ENCODE peak calls at places on chromosomes 16 and 17, in five cellular contexts. One of them, this sample, is unnamed.

GRCh38 chr17:144936-145670 is 7.7 kb downstream of the SCGB1C2 start:
- DNase-seq in AG08395: no peak
- DNase-seq in NCI-H1092 treated with DMSO at 0.1 percent for 48 hours: no peak
- DNase-seq in activated naive CD8-positive, alpha-beta T cell treated with anti-CD3 and anti-CD28 coated beads for 36 hours: no peak
- DNase-seq in body of pancreas: no peak
- DNase-seq in this sample: no peak

GRCh38 chr17:9240659-9241370 is 219.5 kb downstream of the NTN1 start:
- DNase-seq in AG08395: peak
- DNase-seq in NCI-H1092 treated with DMSO at 0.1 percent for 48 hours: no peak
- DNase-seq in activated naive CD8-positive, alpha-beta T cell treated with anti-CD3 and anti-CD28 coated beads for 36 hours: no peak
- DNase-seq in body of pancreas: peak
- DNase-seq in this sample: peak

GRCh38 chr16:22071352-22071923 is 20.9 kb upstream of the VWA3A start:
- DNase-seq in AG08395: no peak
- DNase-seq in NCI-H1092 treated with DMSO at 0.1 percent for 48 hours: no peak
- DNase-seq in activated naive CD8-positive, alpha-beta T cell treated with anti-CD3 and anti-CD28 coated beads for 36 hours: no peak
- DNase-seq in body of pancreas: no peak
- DNase-seq in this sample: peak

GRCh38 chr16:88810868-88811599 is 694 bp downstream of the APRT start:
- DNase-seq in AG08395: peak
- DNase-seq in NCI-H1092 treated with DMSO at 0.1 percent for 48 hours: peak
- DNase-seq in activated naive CD8-positive, alpha-beta T cell treated with anti-CD3 and anti-CD28 coated beads for 36 hours: peak
- DNase-seq in body of pancreas: peak
- DNase-seq in this sample: peak

GRCh38 chr17:78315355-78316114 is 44.3 kb downstream of the SOCS3 start:
- DNase-seq in AG08395: peak
- DNase-seq in NCI-H1092 treated with DMSO at 0.1 percent for 48 hours: no peak
- DNase-seq in activated naive CD8-positive, alpha-beta T cell treated with anti-CD3 and anti-CD28 coated beads for 36 hours: peak
- DNase-seq in body of pancreas: peak
- DNase-seq in this sample: peak

GRCh38 chr16:89320717-89321501 is 103.4 kb downstream of the ZNF778 start:
- DNase-seq in AG08395: peak
- DNase-seq in NCI-H1092 treated with DMSO at 0.1 percent for 48 hours: peak
- DNase-seq in activated naive CD8-positive, alpha-beta T cell treated with anti-CD3 and anti-CD28 coated beads for 36 hours: no peak
- DNase-seq in body of pancreas: peak
- DNase-seq in this sample: peak

GRCh38 chr17:14011740-14012405 is 57.4 kb upstream of the COX10 start:
- DNase-seq in AG08395: no peak
- DNase-seq in NCI-H1092 treated with DMSO at 0.1 percent for 48 hours: no peak
- DNase-seq in activated naive CD8-positive, alpha-beta T cell treated with anti-CD3 and anti-CD28 coated beads for 36 hours: no peak
- DNase-seq in body of pancreas: peak
- DNase-seq in this sample: peak

GRCh38 chr16:74842413-74842812 is 67.8 kb upstream of the FA2H start:
- DNase-seq in AG08395: no peak
- DNase-seq in NCI-H1092 treated with DMSO at 0.1 percent for 48 hours: no peak
- DNase-seq in activated naive CD8-positive, alpha-beta T cell treated with anti-CD3 and anti-CD28 coated beads for 36 hours: no peak
- DNase-seq in body of pancreas: no peak
- DNase-seq in this sample: no peak

GRCh38 chr16:54397190-54397835 is 110.7 kb upstream of the IRX3 start:
- DNase-seq in AG08395: peak
- DNase-seq in NCI-H1092 treated with DMSO at 0.1 percent for 48 hours: no peak
- DNase-seq in activated naive CD8-positive, alpha-beta T cell treated with anti-CD3 and anti-CD28 coated beads for 36 hours: no peak
- DNase-seq in body of pancreas: no peak
- DNase-seq in this sample: no peak

GRCh38 chr17:58096892-58097291 is 13.7 kb downstream of the DYNLL2 start:
- DNase-seq in AG08395: no peak
- DNase-seq in NCI-H1092 treated with DMSO at 0.1 percent for 48 hours: no peak
- DNase-seq in activated naive CD8-positive, alpha-beta T cell treated with anti-CD3 and anti-CD28 coated beads for 36 hours: no peak
- DNase-seq in body of pancreas: no peak
- DNase-seq in this sample: no peak

GRCh38 chr17:29059281-29059680 is 16.3 kb downstream of the PIPOX start:
- DNase-seq in AG08395: no peak
- DNase-seq in NCI-H1092 treated with DMSO at 0.1 percent for 48 hours: no peak
- DNase-seq in activated naive CD8-positive, alpha-beta T cell treated with anti-CD3 and anti-CD28 coated beads for 36 hours: no peak
- DNase-seq in body of pancreas: no peak
- DNase-seq in this sample: peak

GRCh38 chr16:57042157-57043111 is 49.9 kb upstream of the CPNE2 start:
- DNase-seq in AG08395: no peak
- DNase-seq in NCI-H1092 treated with DMSO at 0.1 percent for 48 hours: no peak
- DNase-seq in activated naive CD8-positive, alpha-beta T cell treated with anti-CD3 and anti-CD28 coated beads for 36 hours: peak
- DNase-seq in body of pancreas: no peak
- DNase-seq in this sample: no peak

GRCh38 chr16:74045539-74045938 is 251.1 kb upstream of the PSMD7 start:
- DNase-seq in AG08395: no peak
- DNase-seq in NCI-H1092 treated with DMSO at 0.1 percent for 48 hours: no peak
- DNase-seq in activated naive CD8-positive, alpha-beta T cell treated with anti-CD3 and anti-CD28 coated beads for 36 hours: no peak
- DNase-seq in body of pancreas: no peak
- DNase-seq in this sample: no peak

GRCh38 chr16:80480664-80481063 is 60.1 kb upstream of the DYNLRB2 start:
- DNase-seq in AG08395: no peak
- DNase-seq in NCI-H1092 treated with DMSO at 0.1 percent for 48 hours: no peak
- DNase-seq in activated naive CD8-positive, alpha-beta T cell treated with anti-CD3 and anti-CD28 coated beads for 36 hours: no peak
- DNase-seq in body of pancreas: no peak
- DNase-seq in this sample: no peak

GRCh38 chr17:77085916-77086432 is 54.8 kb upstream of the SEC14L1 start:
- DNase-seq in AG08395: no peak
- DNase-seq in NCI-H1092 treated with DMSO at 0.1 percent for 48 hours: peak
- DNase-seq in activated naive CD8-positive, alpha-beta T cell treated with anti-CD3 and anti-CD28 coated beads for 36 hours: no peak
- DNase-seq in body of pancreas: no peak
- DNase-seq in this sample: no peak

GRCh38 chr17:29007456-29008455 is 1.9 kb upstream of the SEZ6 start:
- DNase-seq in AG08395: peak
- DNase-seq in NCI-H1092 treated with DMSO at 0.1 percent for 48 hours: no peak
- DNase-seq in activated naive CD8-positive, alpha-beta T cell treated with anti-CD3 and anti-CD28 coated beads for 36 hours: no peak
- DNase-seq in body of pancreas: no peak
- DNase-seq in this sample: peak

GRCh38 chr16:20851601-20852000 is 45.3 kb downstream of the REXO5 start:
- DNase-seq in AG08395: peak
- DNase-seq in NCI-H1092 treated with DMSO at 0.1 percent for 48 hours: no peak
- DNase-seq in activated naive CD8-positive, alpha-beta T cell treated with anti-CD3 and anti-CD28 coated beads for 36 hours: no peak
- DNase-seq in body of pancreas: peak
- DNase-seq in this sample: peak

GRCh38 chr17:5362162-5362811 is 57.2 kb downstream of the NUP88 start:
- DNase-seq in AG08395: no peak
- DNase-seq in NCI-H1092 treated with DMSO at 0.1 percent for 48 hours: no peak
- DNase-seq in activated naive CD8-positive, alpha-beta T cell treated with anti-CD3 and anti-CD28 coated beads for 36 hours: no peak
- DNase-seq in body of pancreas: no peak
- DNase-seq in this sample: no peak

GRCh38 chr17:49390548-49391324 is 23.9 kb downstream of the PHB1 start:
- DNase-seq in AG08395: no peak
- DNase-seq in NCI-H1092 treated with DMSO at 0.1 percent for 48 hours: no peak
- DNase-seq in activated naive CD8-positive, alpha-beta T cell treated with anti-CD3 and anti-CD28 coated beads for 36 hours: no peak
- DNase-seq in body of pancreas: no peak
- DNase-seq in this sample: peak

GRCh38 chr17:57722704-57723043 is 22.4 kb downstream of the CCDC182 start:
- DNase-seq in AG08395: no peak
- DNase-seq in NCI-H1092 treated with DMSO at 0.1 percent for 48 hours: no peak
- DNase-seq in activated naive CD8-positive, alpha-beta T cell treated with anti-CD3 and anti-CD28 coated beads for 36 hours: no peak
- DNase-seq in body of pancreas: no peak
- DNase-seq in this sample: no peak

GRCh38 chr17:46764709-46765401 is 53.6 kb downstream of the WNT3 start:
- DNase-seq in AG08395: peak
- DNase-seq in NCI-H1092 treated with DMSO at 0.1 percent for 48 hours: peak
- DNase-seq in activated naive CD8-positive, alpha-beta T cell treated with anti-CD3 and anti-CD28 coated beads for 36 hours: no peak
- DNase-seq in body of pancreas: peak
- DNase-seq in this sample: peak

GRCh38 chr17:16150251-16150859 is 65.0 kb downstream of the NCOR1 start:
- DNase-seq in AG08395: no peak
- DNase-seq in NCI-H1092 treated with DMSO at 0.1 percent for 48 hours: no peak
- DNase-seq in activated naive CD8-positive, alpha-beta T cell treated with anti-CD3 and anti-CD28 coated beads for 36 hours: no peak
- DNase-seq in body of pancreas: no peak
- DNase-seq in this sample: peak

GRCh38 chr17:41322264-41322902 is 6.9 kb upstream of the KRTAP17-1 start:
- DNase-seq in AG08395: peak
- DNase-seq in NCI-H1092 treated with DMSO at 0.1 percent for 48 hours: peak
- DNase-seq in activated naive CD8-positive, alpha-beta T cell treated with anti-CD3 and anti-CD28 coated beads for 36 hours: no peak
- DNase-seq in body of pancreas: no peak
- DNase-seq in this sample: peak

GRCh38 chr16:1327619-1327947 is 5.9 kb upstream of the BAIAP3 start:
- DNase-seq in AG08395: no peak
- DNase-seq in NCI-H1092 treated with DMSO at 0.1 percent for 48 hours: no peak
- DNase-seq in activated naive CD8-positive, alpha-beta T cell treated with anti-CD3 and anti-CD28 coated beads for 36 hours: no peak
- DNase-seq in body of pancreas: no peak
- DNase-seq in this sample: no peak

This sample was measured in cardiac fibroblast.